ENCODE peak calls at places on chromosomes 12 and 14, in six cellular contexts. U is GM23248; K is lower lobe of right lung; H is CD4-positive, alpha-beta T cell; L is A549; Z is A673. Q is an unnamed sample.

GRCh38 chr12:63978519-63978918 is 134.0 kb downstream of the SRGAP1 start:
- DNase-seq in K (no peak), Z (peak), H (no peak), L (peak), U (peak), Q (no peak)

GRCh38 chr12:31460024-31460423 is 130.9 kb downstream of the DENND5B start:
- DNase-seq in K (no peak), U (no peak), Z (no peak), L (no peak), H (no peak), Q (no peak)

GRCh38 chr12:45290218-45290609 is 74.3 kb downstream of the ANO6 start:
- DNase-seq in K (no peak), H (no peak), L (no peak), U (peak), Z (peak), Q (peak)

GRCh38 chr12:121713257-121714155 is 954 bp downstream of the TMEM120B start:
- DNase-seq in Z (no peak), H (no peak), L (no peak), K (no peak), U (peak), Q (peak)

GRCh38 chr12:114004402-114004801 is 38.3 kb upstream of the RBM19 start:
- DNase-seq in U (no peak), L (no peak), Z (no peak), K (no peak), H (no peak), Q (no peak)

GRCh38 chr14:62428429-62429203 is 616.6 kb downstream of the KCNH5 start:
- DNase-seq in K (no peak), U (no peak), Z (peak), H (no peak), L (no peak), Q (peak)

GRCh38 chr14:88933203-88933602 is 108.8 kb downstream of the TTC8 start:
- DNase-seq in U (no peak), K (no peak), Z (no peak), H (no peak), L (no peak), Q (peak)

GRCh38 chr12:22018860-22019259 is 27.2 kb upstream of the CMAS start:
- DNase-seq in Z (no peak), U (peak), K (no peak), L (no peak), H (no peak), Q (no peak)

GRCh38 chr14:32720927-32721326 is 217.8 kb upstream of the NPAS3 start:
- DNase-seq in H (no peak), Z (no peak), K (no peak), U (peak), L (no peak), Q (no peak)

GRCh38 chr12:80567391-80567790 is 123.4 kb downstream of the PTPRQ start:
- DNase-seq in H (no peak), K (no peak), U (peak), Z (no peak), L (no peak), Q (no peak)

GRCh38 chr12:92486443-92487137 is 216.2 kb upstream of the PLEKHG7 start:
- DNase-seq in Z (no peak), K (no peak), H (no peak), L (no peak), U (no peak), Q (no peak)

GRCh38 chr14:89284368-89285058 is 132.5 kb downstream of the FOXN3 start:
- DNase-seq in L (no peak), K (no peak), U (peak), H (no peak), Z (no peak), Q (peak)

GRCh38 chr14:74502236-74503019 is 8.9 kb downstream of the ISCA2 start:
- DNase-seq in L (peak), U (peak), K (no peak), Z (peak), H (no peak), Q (peak)

GRCh38 chr14:70093156-70093555 is 95.6 kb downstream of the SLC8A3 start:
- DNase-seq in K (no peak), Z (no peak), H (no peak), L (no peak), U (no peak), Q (no peak)

GRCh38 chr12:27333311-27334009 is 824 bp downstream of the BMAL2 start:
- DNase-seq in U (peak), Z (peak), H (peak), K (peak), L (no peak), Q (peak)

GRCh38 chr14:32594766-32595165 is 265.7 kb downstream of the AKAP6 start:
- DNase-seq in H (no peak), L (no peak), U (peak), K (no peak), Z (no peak), Q (no peak)

GRCh38 chr14:28157887-28158791 is 608.4 kb upstream of the FOXG1 start:
- DNase-seq in L (no peak), U (no peak), H (no peak), Z (no peak), K (no peak), Q (peak)

GRCh38 chr12:18589316-18589715 is 148.5 kb downstream of the PLCZ1 start:
- DNase-seq in L (no peak), U (peak), H (no peak), Z (no peak), K (no peak), Q (no peak)

DNA sequence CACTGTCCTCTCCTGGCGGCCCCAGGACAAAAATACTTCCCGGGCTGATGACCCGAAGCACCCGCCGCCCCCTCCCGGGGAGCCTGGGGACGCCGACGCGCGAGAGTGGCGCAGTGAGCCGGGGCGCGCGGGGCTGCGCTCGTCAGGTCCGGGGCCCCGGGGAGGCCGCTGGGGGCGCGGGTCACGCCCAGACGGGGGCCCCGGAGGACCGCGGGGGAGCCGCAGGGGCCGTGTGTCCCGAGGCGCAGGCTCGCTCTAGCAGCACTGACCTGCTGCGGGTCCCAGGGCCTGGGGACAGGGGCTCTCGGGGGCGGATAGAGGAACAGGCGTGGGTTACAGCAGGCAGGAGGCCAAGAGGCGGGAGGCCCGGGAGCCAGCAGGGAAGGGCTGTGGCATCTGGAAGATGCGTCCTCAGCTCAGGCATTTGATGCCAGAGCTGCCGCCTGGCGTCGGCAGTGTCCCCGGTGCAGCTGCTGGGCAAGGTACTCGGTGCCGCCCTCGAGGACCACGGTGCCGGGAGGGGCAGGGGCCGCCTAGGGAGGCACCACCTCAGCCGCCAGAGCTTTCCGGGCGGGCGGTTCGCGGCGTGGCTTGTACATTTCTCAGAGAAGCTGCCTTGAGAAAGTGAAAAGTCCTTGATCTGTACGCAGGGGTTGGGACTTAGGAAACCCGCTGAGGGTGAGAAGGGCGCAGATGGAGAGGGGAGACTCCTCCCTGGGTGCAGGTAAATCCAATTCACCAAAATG is 1.2 kb downstream of the WNT5B start:
- DNase-seq in Z (peak), K (peak), L (peak), H (peak), U (peak), Q (peak)
- H3K27ac ChIP-seq in Z (no peak), K (no peak), L (peak), H (no peak), U (no peak), Q (peak)

DNA sequence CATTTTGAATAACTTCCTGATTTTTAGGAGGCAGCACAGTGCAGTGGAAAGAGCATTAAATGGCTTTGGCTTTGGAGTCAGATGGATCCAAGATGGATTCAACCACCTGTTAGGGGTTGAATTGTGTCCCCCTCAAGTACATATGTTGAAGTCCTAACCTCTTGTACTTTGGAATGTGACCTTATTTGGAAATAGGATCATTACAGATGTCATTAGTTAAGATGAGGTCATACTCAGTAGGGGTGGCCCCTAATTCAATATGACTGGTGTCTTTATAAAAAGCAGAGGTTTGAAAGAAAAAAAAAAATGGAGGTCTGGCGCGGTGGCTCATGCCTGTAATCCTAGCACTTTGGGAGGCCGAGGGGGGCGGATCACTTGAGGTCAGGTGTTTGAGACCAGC is 18.8 kb downstream of the ATP5MC2 start:
- DNase-seq in K (no peak), L (no peak), U (no peak), Z (no peak), H (no peak), Q (peak)
- H3K27ac ChIP-seq in K (no peak), L (no peak), U (no peak), Z (no peak), H (no peak), Q (peak)

GRCh38 chr12:124613151-124613585 is 45.8 kb upstream of the NCOR2 start:
- DNase-seq in Z (peak), H (no peak), K (no peak), U (peak), L (no peak), Q (no peak)
- H3K27ac ChIP-seq in Z (no peak), H (no peak), K (no peak), U (no peak), L (no peak), Q (no peak)

DNA sequence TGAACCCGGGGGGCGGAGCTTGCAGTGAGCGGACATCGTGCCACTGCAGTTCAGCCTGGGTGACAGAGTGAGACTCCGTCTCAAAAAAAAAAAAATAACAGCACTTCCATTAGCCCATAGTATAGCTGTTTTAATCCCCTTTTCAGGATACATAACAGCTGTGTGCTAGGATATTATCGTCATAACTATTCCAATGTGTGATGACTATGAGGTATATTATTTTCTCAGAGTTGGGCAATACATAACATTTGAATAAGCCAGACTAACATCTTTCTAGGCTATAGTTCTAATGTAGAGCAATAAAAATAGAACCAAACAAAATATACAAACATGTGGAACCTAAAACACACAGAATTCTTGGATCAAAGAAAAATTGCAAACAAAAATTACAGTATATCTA is 57.1 kb downstream of the MARK3 start:
- DNase-seq in Z (no peak), H (no peak), K (no peak), U (peak), L (no peak), Q (no peak)
- H3K27ac ChIP-seq in Z (no peak), H (no peak), K (no peak), U (peak), L (no peak), Q (no peak)

GRCh38 chr12:115752913-115753726 is 524.4 kb downstream of the MED13L start:
- DNase-seq in K (no peak), L (peak), H (no peak), Z (peak), U (peak), Q (peak)
- H3K27ac ChIP-seq in K (no peak), L (peak), H (no peak), Z (no peak), U (no peak), Q (no peak)

GRCh38 chr14:34065690-34066391 is 115.0 kb upstream of the EGLN3 start:
- DNase-seq in Z (no peak), L (no peak), U (no peak), H (no peak), K (no peak), Q (no peak)

GRCh38 chr14:34065222-34065621 is 114.3 kb upstream of the EGLN3 start:
- DNase-seq in L (no peak), Z (no peak), U (no peak), K (no peak), H (no peak), Q (peak)

GRCh38 chr14:34064349-34064748 is 113.5 kb upstream of the EGLN3 start:
- DNase-seq in L (no peak), Z (no peak), K (no peak), U (peak), H (no peak), Q (no peak)

GRCh38 chr14:34069854-34070582 is 119.1 kb upstream of the EGLN3 start:
- DNase-seq in Z (no peak), H (no peak), U (no peak), K (no peak), L (no peak), Q (no peak)

GRCh38 chr14:34067587-34067986 is 116.7 kb upstream of the EGLN3 start:
- DNase-seq in U (no peak), L (no peak), H (no peak), K (no peak), Z (no peak), Q (no peak)
- H3K27ac ChIP-seq in U (no peak), L (no peak), H (no peak), K (no peak), Z (no peak), Q (no peak)

GRCh38 chr12:107318804-107319535 is 225.6 kb upstream of the CRY1 start:
- DNase-seq in Z (peak), K (peak), U (peak), L (no peak), H (no peak), Q (no peak)
- H3K27ac ChIP-seq in Z (no peak), K (no peak), U (no peak), L (peak), H (no peak), Q (no peak)

GRCh38 chr14:90815567-90815816 is 738 bp downstream of the TTC7B start:
- DNase-seq in Z (no peak), K (no peak), U (peak), L (no peak), H (no peak), Q (no peak)
- H3K27ac ChIP-seq in Z (peak), K (no peak), U (no peak), L (peak), H (no peak), Q (peak)

GRCh38 chr12:51392556-51393237 is 1.5 kb upstream of the GALNT6 start:
- DNase-seq in H (no peak), Z (no peak), L (no peak), K (no peak), U (peak), Q (no peak)

GRCh38 chr12:51395283-51396230 is 4.4 kb upstream of the GALNT6 start:
- DNase-seq in K (no peak), U (no peak), L (no peak), Z (no peak), H (no peak), Q (no peak)

GRCh38 chr12:51390457-51391046 is 654 bp downstream of the GALNT6 start:
- DNase-seq in H (no peak), Z (no peak), U (no peak), L (no peak), K (no peak), Q (no peak)

GRCh38 chr12:51391047-51391837 is at the start of gene GALNT6:
- DNase-seq in K (peak), Z (no peak), U (no peak), H (peak), L (peak), Q (no peak)

DNA sequence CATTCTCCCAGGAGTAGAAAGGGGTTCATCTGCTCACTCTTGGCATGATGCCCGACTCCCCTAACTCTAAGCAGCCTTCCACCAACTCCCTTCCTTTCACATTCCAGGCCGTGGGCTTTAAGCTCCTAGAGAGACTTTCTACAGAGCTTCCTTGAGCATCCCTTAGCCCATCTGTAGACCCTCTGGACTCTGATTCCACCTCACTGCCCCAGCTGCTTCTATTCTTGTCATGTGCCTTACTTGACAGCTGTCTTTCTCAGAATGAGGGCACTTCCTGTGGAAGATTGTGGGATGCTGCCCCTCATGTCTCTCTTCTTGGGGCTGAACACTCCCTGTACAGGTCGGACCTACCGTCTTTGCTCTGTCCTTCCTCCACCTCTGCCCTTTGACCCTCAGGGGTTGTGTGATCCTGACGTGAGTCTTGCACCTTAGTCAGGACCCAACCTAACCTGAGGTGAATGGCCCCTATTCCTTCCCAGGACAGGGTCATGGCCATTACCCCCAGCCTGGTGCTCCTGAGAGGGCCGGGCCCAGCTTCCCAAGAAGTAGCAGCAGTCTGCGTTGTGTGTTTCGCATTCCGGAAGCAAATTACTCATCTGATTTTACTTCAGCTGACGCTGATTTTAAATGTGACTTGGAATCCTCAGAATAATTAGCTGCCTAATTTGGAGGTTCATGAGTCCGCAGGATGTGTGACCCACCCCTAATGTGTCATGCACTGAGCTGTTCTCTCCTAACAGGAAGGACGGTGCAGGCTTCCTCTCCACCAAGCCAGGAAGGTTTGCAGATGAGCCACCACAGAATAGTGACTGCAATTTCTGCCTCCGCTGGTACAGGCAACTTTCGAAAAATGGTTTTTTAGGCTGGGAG is 2.7 kb upstream of the GALNT6 start:
- DNase-seq in Z (no peak), L (no peak), K (no peak), U (peak), H (peak), Q (no peak)
- H3K27ac ChIP-seq in Z (no peak), L (no peak), K (peak), U (peak), H (peak), Q (no peak)

Q was measured in SJCRH30.